ENCODE peak calls at places on chromosome 3, in ten cellular contexts. One of them, this sample, is unnamed.

GRCh38 chr3:171134170-171134569 is 107.7 kb upstream of the SLC2A2 start:
- DNase-seq in AG08395: no peak
- DNase-seq in HEK293T: no peak
- DNase-seq in stimulated activated naive B cell treated with anti-CD40 and anti-IgM and Interleukin-4, amounts not matched to agents 10 μg/mL and 1 μg/mL and 100 μg/mL, for 72 hours: no peak
- DNase-seq in CD4-positive, CD25-positive, alpha-beta regulatory T cell: no peak
- DNase-seq in suprapubic skin: no peak
- DNase-seq in HS-27A: no peak
- DNase-seq in Caki2: no peak
- DNase-seq in foreskin melanocyte: no peak
- DNase-seq in brain microvascular endothelial cell: no peak
- DNase-seq in this sample: no peak

GRCh38 chr3:48957006-48957705 is 32.9 kb upstream of the P4HTM start:
- DNase-seq in AG08395: no peak
- DNase-seq in HEK293T: no peak
- DNase-seq in stimulated activated naive B cell treated with anti-CD40 and anti-IgM and Interleukin-4, amounts not matched to agents 10 μg/mL and 1 μg/mL and 100 μg/mL, for 72 hours: no peak
- DNase-seq in CD4-positive, CD25-positive, alpha-beta regulatory T cell: no peak
- DNase-seq in suprapubic skin: no peak
- DNase-seq in HS-27A: no peak
- DNase-seq in Caki2: no peak
- DNase-seq in foreskin melanocyte: no peak
- DNase-seq in brain microvascular endothelial cell: no peak
- DNase-seq in this sample: no peak

GRCh38 chr3:126322181-126322967 is 34.8 kb downstream of the KLF15 start:
- DNase-seq in AG08395: no peak
- DNase-seq in HEK293T: no peak
- DNase-seq in stimulated activated naive B cell treated with anti-CD40 and anti-IgM and Interleukin-4, amounts not matched to agents 10 μg/mL and 1 μg/mL and 100 μg/mL, for 72 hours: no peak
- DNase-seq in CD4-positive, CD25-positive, alpha-beta regulatory T cell: no peak
- DNase-seq in suprapubic skin: peak; percentile 37
- DNase-seq in HS-27A: no peak
- DNase-seq in Caki2: no peak
- DNase-seq in foreskin melanocyte: no peak
- DNase-seq in brain microvascular endothelial cell: no peak
- DNase-seq in this sample: no peak

GRCh38 chr3:128801779-128802369 is 75.9 kb downstream of the RAB7A start:
- DNase-seq in AG08395: no peak
- DNase-seq in HEK293T: no peak
- DNase-seq in stimulated activated naive B cell treated with anti-CD40 and anti-IgM and Interleukin-4, amounts not matched to agents 10 μg/mL and 1 μg/mL and 100 μg/mL, for 72 hours: no peak
- DNase-seq in CD4-positive, CD25-positive, alpha-beta regulatory T cell: no peak
- DNase-seq in suprapubic skin: no peak
- DNase-seq in HS-27A: no peak
- DNase-seq in Caki2: no peak
- DNase-seq in foreskin melanocyte: no peak
- DNase-seq in brain microvascular endothelial cell: no peak
- DNase-seq in this sample: no peak

GRCh38 chr3:52435246-52436101 is 9.4 kb downstream of the SEMA3G start:
- DNase-seq in AG08395: no peak
- DNase-seq in HEK293T: no peak
- DNase-seq in stimulated activated naive B cell treated with anti-CD40 and anti-IgM and Interleukin-4, amounts not matched to agents 10 μg/mL and 1 μg/mL and 100 μg/mL, for 72 hours: no peak
- DNase-seq in CD4-positive, CD25-positive, alpha-beta regulatory T cell: no peak
- DNase-seq in suprapubic skin: peak; percentile 75
- DNase-seq in HS-27A: no peak
- DNase-seq in Caki2: no peak
- DNase-seq in foreskin melanocyte: no peak
- DNase-seq in brain microvascular endothelial cell: no peak
- DNase-seq in this sample: no peak

GRCh38 chr3:149393355-149394165 is 16.1 kb upstream of the TM4SF1 start:
- DNase-seq in AG08395: peak; percentile 78
- DNase-seq in HEK293T: peak; percentile 74
- DNase-seq in stimulated activated naive B cell treated with anti-CD40 and anti-IgM and Interleukin-4, amounts not matched to agents 10 μg/mL and 1 μg/mL and 100 μg/mL, for 72 hours: no peak
- DNase-seq in CD4-positive, CD25-positive, alpha-beta regulatory T cell: no peak
- DNase-seq in suprapubic skin: no peak
- DNase-seq in HS-27A: no peak
- DNase-seq in Caki2: peak; percentile 55
- DNase-seq in foreskin melanocyte: peak; percentile 46
- DNase-seq in brain microvascular endothelial cell: peak; percentile 84
- DNase-seq in this sample: no peak

GRCh38 chr3:134796313-134797079 is 1.4 kb downstream of the EPHB1 start:
- DNase-seq in AG08395: peak; percentile 23
- DNase-seq in HEK293T: peak; percentile 36
- DNase-seq in stimulated activated naive B cell treated with anti-CD40 and anti-IgM and Interleukin-4, amounts not matched to agents 10 μg/mL and 1 μg/mL and 100 μg/mL, for 72 hours: no peak
- DNase-seq in CD4-positive, CD25-positive, alpha-beta regulatory T cell: no peak
- DNase-seq in suprapubic skin: no peak
- DNase-seq in HS-27A: no peak
- DNase-seq in Caki2: peak; percentile 43
- DNase-seq in foreskin melanocyte: no peak
- DNase-seq in brain microvascular endothelial cell: no peak
- DNase-seq in this sample: no peak

GRCh38 chr3:44419923-44420650 is 57.4 kb downstream of the ZNF445 start:
- DNase-seq in AG08395: no peak
- DNase-seq in HEK293T: no peak
- DNase-seq in stimulated activated naive B cell treated with anti-CD40 and anti-IgM and Interleukin-4, amounts not matched to agents 10 μg/mL and 1 μg/mL and 100 μg/mL, for 72 hours: no peak
- DNase-seq in CD4-positive, CD25-positive, alpha-beta regulatory T cell: no peak
- DNase-seq in suprapubic skin: peak; percentile 58
- DNase-seq in HS-27A: no peak
- DNase-seq in Caki2: no peak
- DNase-seq in foreskin melanocyte: no peak
- DNase-seq in brain microvascular endothelial cell: no peak
- DNase-seq in this sample: no peak

GRCh38 chr3:16060358-16060852 is 114.1 kb upstream of the GALNT15 start:
- DNase-seq in AG08395: peak; percentile 93
- DNase-seq in HEK293T: peak; percentile 21
- DNase-seq in stimulated activated naive B cell treated with anti-CD40 and anti-IgM and Interleukin-4, amounts not matched to agents 10 μg/mL and 1 μg/mL and 100 μg/mL, for 72 hours: no peak
- DNase-seq in CD4-positive, CD25-positive, alpha-beta regulatory T cell: no peak
- DNase-seq in suprapubic skin: no peak
- DNase-seq in HS-27A: peak; percentile 99
- DNase-seq in Caki2: peak; percentile 90
- DNase-seq in foreskin melanocyte: peak; percentile 99
- DNase-seq in brain microvascular endothelial cell: peak; percentile 100
- DNase-seq in this sample: no peak

GRCh38 chr3:116473602-116474001 is 28.3 kb upstream of the LSAMP start:
- DNase-seq in AG08395: peak; percentile 27
- DNase-seq in HEK293T: no peak
- DNase-seq in stimulated activated naive B cell treated with anti-CD40 and anti-IgM and Interleukin-4, amounts not matched to agents 10 μg/mL and 1 μg/mL and 100 μg/mL, for 72 hours: no peak
- DNase-seq in CD4-positive, CD25-positive, alpha-beta regulatory T cell: no peak
- DNase-seq in suprapubic skin: no peak
- DNase-seq in HS-27A: no peak
- DNase-seq in Caki2: no peak
- DNase-seq in foreskin melanocyte: peak; percentile 20
- DNase-seq in brain microvascular endothelial cell: peak; percentile 24
- DNase-seq in this sample: no peak

GRCh38 chr3:135090020-135090717 is 295.1 kb downstream of the EPHB1 start:
- DNase-seq in AG08395: no peak
- DNase-seq in HEK293T: no peak
- DNase-seq in stimulated activated naive B cell treated with anti-CD40 and anti-IgM and Interleukin-4, amounts not matched to agents 10 μg/mL and 1 μg/mL and 100 μg/mL, for 72 hours: no peak
- DNase-seq in CD4-positive, CD25-positive, alpha-beta regulatory T cell: no peak
- DNase-seq in suprapubic skin: peak; percentile 11
- DNase-seq in HS-27A: no peak
- DNase-seq in Caki2: no peak
- DNase-seq in foreskin melanocyte: no peak
- DNase-seq in brain microvascular endothelial cell: no peak
- DNase-seq in this sample: no peak

GRCh38 chr3:173140986-173141385 is at the start of gene SPATA16:
- DNase-seq in AG08395: no peak
- DNase-seq in HEK293T: no peak
- DNase-seq in stimulated activated naive B cell treated with anti-CD40 and anti-IgM and Interleukin-4, amounts not matched to agents 10 μg/mL and 1 μg/mL and 100 μg/mL, for 72 hours: no peak
- DNase-seq in CD4-positive, CD25-positive, alpha-beta regulatory T cell: no peak
- DNase-seq in suprapubic skin: no peak
- DNase-seq in HS-27A: no peak
- DNase-seq in Caki2: no peak
- DNase-seq in foreskin melanocyte: no peak
- DNase-seq in brain microvascular endothelial cell: no peak
- DNase-seq in this sample: no peak

GRCh38 chr3:33398410-33398809 is 41.8 kb downstream of the UBP1 start:
- DNase-seq in AG08395: no peak
- DNase-seq in HEK293T: no peak
- DNase-seq in stimulated activated naive B cell treated with anti-CD40 and anti-IgM and Interleukin-4, amounts not matched to agents 10 μg/mL and 1 μg/mL and 100 μg/mL, for 72 hours: no peak
- DNase-seq in CD4-positive, CD25-positive, alpha-beta regulatory T cell: no peak
- DNase-seq in suprapubic skin: no peak
- DNase-seq in HS-27A: no peak
- DNase-seq in Caki2: no peak
- DNase-seq in foreskin melanocyte: peak; percentile 11
- DNase-seq in brain microvascular endothelial cell: no peak
- DNase-seq in this sample: no peak

GRCh38 chr3:156772588-156773206 is 53.5 kb upstream of the LEKR1 start:
- DNase-seq in AG08395: no peak
- DNase-seq in HEK293T: no peak
- DNase-seq in stimulated activated naive B cell treated with anti-CD40 and anti-IgM and Interleukin-4, amounts not matched to agents 10 μg/mL and 1 μg/mL and 100 μg/mL, for 72 hours: no peak
- DNase-seq in CD4-positive, CD25-positive, alpha-beta regulatory T cell: no peak
- DNase-seq in suprapubic skin: no peak
- DNase-seq in HS-27A: no peak
- DNase-seq in Caki2: no peak
- DNase-seq in foreskin melanocyte: no peak
- DNase-seq in brain microvascular endothelial cell: no peak
- DNase-seq in this sample: no peak

GRCh38 chr3:112619295-112619694 is 21.6 kb downstream of the CCDC80 start:
- DNase-seq in AG08395: peak; percentile 49
- DNase-seq in HEK293T: no peak
- DNase-seq in stimulated activated naive B cell treated with anti-CD40 and anti-IgM and Interleukin-4, amounts not matched to agents 10 μg/mL and 1 μg/mL and 100 μg/mL, for 72 hours: no peak
- DNase-seq in CD4-positive, CD25-positive, alpha-beta regulatory T cell: no peak
- DNase-seq in suprapubic skin: no peak
- DNase-seq in HS-27A: no peak
- DNase-seq in Caki2: no peak
- DNase-seq in foreskin melanocyte: no peak
- DNase-seq in brain microvascular endothelial cell: no peak
- DNase-seq in this sample: no peak

This sample was measured in CD4-positive, alpha-beta memory T cell.